ENCODE peak calls at places on chromosomes 6 and 20, in ten cellular contexts. One of them, this sample, is unnamed.

GRCh38 chr20:22509090-22509938 is 75.1 kb downstream of the FOXA2 start:
- DNase-seq in esophagus muscularis mucosa: peak
- DNase-seq in heart left ventricle: no peak
- DNase-seq in IMR-90: no peak
- DNase-seq in breast epithelium: no peak
- DNase-seq in A549: no peak
- DNase-seq in GM12892: no peak
- DNase-seq in gastrocnemius medialis: no peak
- DNase-seq in ovary: no peak
- DNase-seq in K562: no peak
- DNase-seq in this sample: no peak

GRCh38 chr20:60851826-60852704 is 400.0 kb upstream of the CDH4 start:
- DNase-seq in esophagus muscularis mucosa: no peak
- DNase-seq in K562: no peak
- DNase-seq in GM12892: no peak
- DNase-seq in A549: peak
- DNase-seq in breast epithelium: no peak
- DNase-seq in heart left ventricle: no peak
- DNase-seq in IMR-90: no peak
- DNase-seq in gastrocnemius medialis: no peak
- DNase-seq in ovary: no peak
- DNase-seq in this sample: no peak

GRCh38 chr20:35319206-35320197 is 27.3 kb upstream of the FAM83C start:
- DNase-seq in heart left ventricle: no peak
- DNase-seq in GM12892: no peak
- DNase-seq in IMR-90: peak
- DNase-seq in K562: peak
- DNase-seq in esophagus muscularis mucosa: no peak
- DNase-seq in breast epithelium: no peak
- DNase-seq in gastrocnemius medialis: no peak
- DNase-seq in A549: peak
- DNase-seq in ovary: no peak
- DNase-seq in this sample: no peak

GRCh38 chr6:67629268-67629667 is 1005.8 kb upstream of the ADGRB3 start:
- DNase-seq in A549: no peak
- DNase-seq in gastrocnemius medialis: no peak
- DNase-seq in esophagus muscularis mucosa: no peak
- DNase-seq in ovary: no peak
- DNase-seq in IMR-90: peak
- DNase-seq in K562: no peak
- DNase-seq in breast epithelium: no peak
- DNase-seq in heart left ventricle: no peak
- DNase-seq in GM12892: no peak
- DNase-seq in this sample: no peak

GRCh38 chr6:22825210-22825609 is 255.8 kb downstream of the HDGFL1 start:
- DNase-seq in breast epithelium: no peak
- DNase-seq in IMR-90: no peak
- DNase-seq in heart left ventricle: no peak
- DNase-seq in esophagus muscularis mucosa: no peak
- DNase-seq in A549: no peak
- DNase-seq in GM12892: no peak
- DNase-seq in K562: no peak
- DNase-seq in gastrocnemius medialis: no peak
- DNase-seq in ovary: no peak
- DNase-seq in this sample: no peak

GRCh38 chr6:155103816-155104366 is 108.8 kb downstream of the TIAM2 start:
- DNase-seq in gastrocnemius medialis: no peak
- DNase-seq in IMR-90: no peak
- DNase-seq in esophagus muscularis mucosa: no peak
- DNase-seq in GM12892: no peak
- DNase-seq in breast epithelium: no peak
- DNase-seq in A549: no peak
- DNase-seq in ovary: no peak
- DNase-seq in heart left ventricle: no peak
- DNase-seq in K562: no peak
- DNase-seq in this sample: no peak

GRCh38 chr6:81938991-81939773 is 186.7 kb upstream of the TENT5A start:
- DNase-seq in esophagus muscularis mucosa: no peak
- DNase-seq in heart left ventricle: no peak
- DNase-seq in A549: no peak
- DNase-seq in ovary: no peak
- DNase-seq in GM12892: no peak
- DNase-seq in breast epithelium: no peak
- DNase-seq in gastrocnemius medialis: no peak
- DNase-seq in K562: no peak
- DNase-seq in IMR-90: peak
- DNase-seq in this sample: no peak

GRCh38 chr6:41546475-41546865 is 289 bp downstream of the FOXP4 start:
- DNase-seq in GM12892: no peak
- DNase-seq in gastrocnemius medialis: no peak
- DNase-seq in esophagus muscularis mucosa: no peak
- DNase-seq in heart left ventricle: no peak
- DNase-seq in ovary: no peak
- DNase-seq in A549: peak
- DNase-seq in K562: no peak
- DNase-seq in IMR-90: no peak
- DNase-seq in breast epithelium: no peak
- DNase-seq in this sample: no peak

GRCh38 chr6:156910938-156911337 is 133.8 kb downstream of the ARID1B start:
- DNase-seq in K562: no peak
- DNase-seq in GM12892: no peak
- DNase-seq in gastrocnemius medialis: no peak
- DNase-seq in ovary: no peak
- DNase-seq in esophagus muscularis mucosa: no peak
- DNase-seq in IMR-90: no peak
- DNase-seq in breast epithelium: no peak
- DNase-seq in A549: no peak
- DNase-seq in heart left ventricle: no peak
- DNase-seq in this sample: no peak

GRCh38 chr6:134195985-134196384 is 121.9 kb downstream of the SGK1 start:
- DNase-seq in IMR-90: no peak
- DNase-seq in esophagus muscularis mucosa: peak
- DNase-seq in gastrocnemius medialis: no peak
- DNase-seq in K562: no peak
- DNase-seq in breast epithelium: no peak
- DNase-seq in ovary: no peak
- DNase-seq in GM12892: no peak
- DNase-seq in A549: no peak
- DNase-seq in heart left ventricle: no peak
- DNase-seq in this sample: no peak

GRCh38 chr6:18047406-18047805 is 60.0 kb upstream of the KIF13A start:
- DNase-seq in esophagus muscularis mucosa: no peak
- DNase-seq in IMR-90: peak
- DNase-seq in breast epithelium: no peak
- DNase-seq in gastrocnemius medialis: no peak
- DNase-seq in GM12892: no peak
- DNase-seq in ovary: no peak
- DNase-seq in heart left ventricle: no peak
- DNase-seq in A549: no peak
- DNase-seq in K562: no peak
- DNase-seq in this sample: no peak

GRCh38 chr20:18794428-18794787 is 19.2 kb upstream of the SCP2D1 start:
- DNase-seq in IMR-90: no peak
- DNase-seq in K562: no peak
- DNase-seq in GM12892: no peak
- DNase-seq in ovary: no peak
- DNase-seq in esophagus muscularis mucosa: no peak
- DNase-seq in gastrocnemius medialis: no peak
- DNase-seq in A549: no peak
- DNase-seq in heart left ventricle: no peak
- DNase-seq in breast epithelium: no peak
- DNase-seq in this sample: no peak

GRCh38 chr6:12436683-12437082 is 146.5 kb downstream of the EDN1 start:
- DNase-seq in esophagus muscularis mucosa: no peak
- DNase-seq in ovary: no peak
- DNase-seq in gastrocnemius medialis: no peak
- DNase-seq in IMR-90: no peak
- DNase-seq in heart left ventricle: no peak
- DNase-seq in breast epithelium: no peak
- DNase-seq in K562: no peak
- DNase-seq in A549: no peak
- DNase-seq in GM12892: no peak
- DNase-seq in this sample: no peak

GRCh38 chr6:105991561-105992314 is 94.4 kb upstream of the PRDM1 start:
- DNase-seq in gastrocnemius medialis: no peak
- DNase-seq in breast epithelium: no peak
- DNase-seq in A549: no peak
- DNase-seq in ovary: peak
- DNase-seq in IMR-90: no peak
- DNase-seq in heart left ventricle: no peak
- DNase-seq in GM12892: no peak
- DNase-seq in esophagus muscularis mucosa: no peak
- DNase-seq in K562: peak
- DNase-seq in this sample: peak

GRCh38 chr6:42834056-42834455 is 45.4 kb upstream of the RPL7L1 start:
- DNase-seq in IMR-90: no peak
- DNase-seq in breast epithelium: no peak
- DNase-seq in esophagus muscularis mucosa: no peak
- DNase-seq in GM12892: no peak
- DNase-seq in gastrocnemius medialis: no peak
- DNase-seq in heart left ventricle: no peak
- DNase-seq in ovary: no peak
- DNase-seq in A549: no peak
- DNase-seq in K562: no peak
- DNase-seq in this sample: no peak

GRCh38 chr6:42831237-42831636 is 48.2 kb upstream of the RPL7L1 start:
- DNase-seq in heart left ventricle: no peak
- DNase-seq in gastrocnemius medialis: no peak
- DNase-seq in A549: no peak
- DNase-seq in IMR-90: peak
- DNase-seq in GM12892: no peak
- DNase-seq in breast epithelium: no peak
- DNase-seq in esophagus muscularis mucosa: no peak
- DNase-seq in ovary: no peak
- DNase-seq in K562: no peak
- DNase-seq in this sample: no peak

GRCh38 chr6:42829561-42830092 is 47.8 kb downstream of the BICRAL start:
- DNase-seq in esophagus muscularis mucosa: no peak
- DNase-seq in heart left ventricle: no peak
- DNase-seq in gastrocnemius medialis: no peak
- DNase-seq in A549: no peak
- DNase-seq in K562: no peak
- DNase-seq in breast epithelium: no peak
- DNase-seq in ovary: no peak
- DNase-seq in IMR-90: no peak
- DNase-seq in GM12892: no peak
- DNase-seq in this sample: no peak
- TF ChIP-seq POLR2A in esophagus muscularis mucosa: no peak
- TF ChIP-seq POLR2A in heart left ventricle: no peak
- TF ChIP-seq POLR2A in gastrocnemius medialis: no peak
- TF ChIP-seq POLR2A in A549: no peak
- TF ChIP-seq POLR2A in K562: no peak
- TF ChIP-seq POLR2A in breast epithelium: no peak
- TF ChIP-seq POLR2A in ovary: no peak
- TF ChIP-seq POLR2A in IMR-90: no peak
- TF ChIP-seq POLR2A in GM12892: no peak
- TF ChIP-seq POLR2A in this sample: no peak

DNA sequence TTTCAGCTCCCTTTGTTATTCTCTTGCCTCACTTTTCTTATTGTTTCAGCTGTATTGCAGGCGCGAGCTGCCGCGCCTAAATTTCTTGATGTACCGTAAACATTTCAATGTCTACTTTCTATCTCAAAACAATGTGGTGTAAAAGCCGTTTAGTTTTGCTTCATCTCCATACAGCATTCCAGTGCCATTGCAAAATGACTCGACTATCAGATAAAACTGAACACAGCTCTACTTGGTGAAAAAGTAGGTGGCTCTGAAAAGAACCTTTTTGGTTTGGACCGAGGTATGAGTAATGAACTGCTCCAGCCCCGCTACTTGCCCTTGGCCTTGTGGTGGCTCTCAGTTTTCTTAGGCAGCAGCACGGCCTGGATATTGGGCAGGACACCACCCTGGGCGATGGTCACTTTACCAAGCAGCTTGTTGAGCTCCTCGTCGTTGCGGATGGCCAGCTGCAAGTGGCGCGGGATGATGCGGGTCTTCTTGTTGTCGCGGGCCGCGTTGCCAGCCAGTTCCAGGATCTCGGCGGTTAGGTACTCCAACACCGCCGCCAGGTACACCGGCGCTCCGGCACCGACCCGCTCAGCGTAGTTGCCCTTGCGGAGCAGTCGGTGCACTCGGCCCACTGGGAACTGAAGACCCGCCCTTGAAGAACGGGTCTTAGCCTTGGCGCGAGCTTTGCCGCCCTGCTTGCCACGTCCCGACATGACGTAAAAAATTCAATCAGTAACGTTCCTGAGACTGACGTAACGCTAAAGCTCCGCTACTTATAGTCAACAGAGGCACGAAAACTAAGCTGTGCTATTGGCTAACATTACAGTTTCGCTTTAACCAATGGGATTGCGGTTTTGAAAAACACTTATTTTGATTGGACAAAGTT is 74.3 kb downstream of the OR2B2 start:
- DNase-seq in esophagus muscularis mucosa: peak
- DNase-seq in A549: peak
- DNase-seq in ovary: peak
- DNase-seq in breast epithelium: peak
- DNase-seq in gastrocnemius medialis: peak
- DNase-seq in heart left ventricle: peak
- DNase-seq in K562: peak
- DNase-seq in IMR-90: peak
- DNase-seq in GM12892: peak
- DNase-seq in this sample: peak
- TF ChIP-seq POLR2A in esophagus muscularis mucosa: peak
- TF ChIP-seq POLR2A in A549: peak
- TF ChIP-seq POLR2A in ovary: peak
- TF ChIP-seq POLR2A in breast epithelium: no peak
- TF ChIP-seq POLR2A in gastrocnemius medialis: no peak
- TF ChIP-seq POLR2A in heart left ventricle: peak
- TF ChIP-seq POLR2A in K562: no peak
- TF ChIP-seq POLR2A in IMR-90: peak
- TF ChIP-seq POLR2A in GM12892: peak
- TF ChIP-seq POLR2A in this sample: peak

GRCh38 chr20:12152996-12153395 is 235.3 kb downstream of the BTBD3 start:
- DNase-seq in A549: no peak
- DNase-seq in ovary: no peak
- DNase-seq in GM12892: no peak
- DNase-seq in IMR-90: peak
- DNase-seq in gastrocnemius medialis: no peak
- DNase-seq in K562: no peak
- DNase-seq in esophagus muscularis mucosa: no peak
- DNase-seq in heart left ventricle: no peak
- DNase-seq in breast epithelium: no peak
- DNase-seq in this sample: no peak
- TF ChIP-seq POLR2A in A549: no peak
- TF ChIP-seq POLR2A in ovary: no peak
- TF ChIP-seq POLR2A in GM12892: no peak
- TF ChIP-seq POLR2A in IMR-90: no peak
- TF ChIP-seq POLR2A in gastrocnemius medialis: no peak
- TF ChIP-seq POLR2A in K562: no peak
- TF ChIP-seq POLR2A in esophagus muscularis mucosa: no peak
- TF ChIP-seq POLR2A in heart left ventricle: no peak
- TF ChIP-seq POLR2A in breast epithelium: no peak
- TF ChIP-seq POLR2A in this sample: no peak

DNA sequence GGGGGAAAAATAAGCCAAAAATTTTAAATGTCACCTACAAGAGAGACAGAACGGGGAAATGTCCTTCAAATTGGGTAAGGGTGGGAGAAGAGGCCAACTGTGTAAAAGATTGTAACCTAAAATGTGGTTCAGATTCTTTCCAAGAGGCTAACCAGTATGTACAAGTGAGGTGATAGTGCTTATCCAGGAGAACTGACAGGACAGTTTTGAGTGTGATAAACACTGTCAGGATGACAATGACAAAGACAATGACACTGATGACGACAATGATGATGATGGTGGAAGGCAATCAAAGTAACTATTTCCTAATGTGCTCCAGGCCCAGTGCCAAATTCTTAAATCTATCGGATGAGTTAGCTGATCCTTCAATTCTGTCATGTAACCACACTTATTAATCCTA is 57.3 kb downstream of the TASP1 start:
- DNase-seq in heart left ventricle: no peak
- DNase-seq in ovary: no peak
- DNase-seq in breast epithelium: no peak
- DNase-seq in gastrocnemius medialis: no peak
- DNase-seq in GM12892: no peak
- DNase-seq in A549: no peak
- DNase-seq in esophagus muscularis mucosa: no peak
- DNase-seq in IMR-90: no peak
- DNase-seq in K562: no peak
- DNase-seq in this sample: no peak
- TF ChIP-seq POLR2A in heart left ventricle: no peak
- TF ChIP-seq POLR2A in ovary: no peak
- TF ChIP-seq POLR2A in breast epithelium: no peak
- TF ChIP-seq POLR2A in gastrocnemius medialis: no peak
- TF ChIP-seq POLR2A in GM12892: no peak
- TF ChIP-seq POLR2A in A549: no peak
- TF ChIP-seq POLR2A in esophagus muscularis mucosa: no peak
- TF ChIP-seq POLR2A in IMR-90: no peak
- TF ChIP-seq POLR2A in K562: no peak
- TF ChIP-seq POLR2A in this sample: no peak

This sample was measured in H54.